ENCODE peak calls at places on chromosomes 11 and 22, in ten cellular contexts. E is A549; V is lung; T is endothelial cell of umbilical vein; K is right cardiac atrium; G is right lobe of liver; M is foreskin keratinocyte; C is small intestine; U is OCI-LY7; I is naive thymus-derived CD4-positive, alpha-beta T cell. W is an unnamed sample.

GRCh38 chr11:1771700-1772099 is 8.0 kb upstream of the CTSD start:
- DNase-seq in V (no peak), M (no peak), I (no peak), U (no peak), E (no peak), G (no peak), K (peak; percentile 35), T (no peak), C (no peak), W (no peak)

GRCh38 chr11:76860539-76861475 is at the start of gene ACER3:
- DNase-seq in K (peak; percentile 93), T (peak; percentile 89), V (peak; percentile 91), E (peak; percentile 88), M (peak; percentile 62), U (peak; percentile 97), G (peak; percentile 95), C (peak; percentile 93), I (peak; percentile 61), W (peak; percentile 67)

GRCh38 chr11:132878111-132878510 is 654.2 kb downstream of the OPCML start:
- DNase-seq in G (no peak), T (no peak), I (no peak), U (no peak), C (no peak), V (no peak), K (no peak), M (no peak), E (no peak), W (no peak)

GRCh38 chr22:38657248-38657909 is 941 bp downstream of the CBY1 start:
- DNase-seq in M (peak; percentile 8), T (no peak), E (peak; percentile 3), V (no peak), U (peak; percentile 20), K (no peak), I (peak; percentile 30), G (no peak), C (peak; percentile 42), W (no peak)

GRCh38 chr11:72494109-72494429 is 59.7 kb upstream of the CLPB start:
- DNase-seq in M (no peak), I (no peak), V (no peak), K (no peak), G (no peak), U (no peak), E (no peak), T (no peak), C (no peak), W (no peak)

GRCh38 chr22:46012182-46012880 is 35.4 kb upstream of the WNT7B start:
- DNase-seq in T (no peak), M (no peak), I (no peak), E (no peak), K (peak; percentile 21), U (no peak), C (no peak), V (no peak), G (no peak), W (no peak)

GRCh38 chr11:65308281-65308891 is 6.3 kb upstream of the CDC42EP2 start:
- DNase-seq in V (peak; percentile 54), E (no peak), I (no peak), C (peak; percentile 57), U (no peak), T (peak; percentile 58), M (no peak), G (no peak), K (peak; percentile 66), W (no peak)

GRCh38 chr11:73201249-73201648 is 16.8 kb upstream of the P2RY2 start:
- DNase-seq in M (no peak), T (no peak), E (no peak), V (peak; percentile 73), I (no peak), U (no peak), G (peak; percentile 44), C (no peak), K (peak; percentile 51), W (no peak)

GRCh38 chr22:49372530-49373288 is 455.0 kb downstream of the BRD1 start:
- DNase-seq in U (no peak), K (no peak), M (no peak), T (no peak), G (no peak), E (peak; percentile 36), V (peak; percentile 21), I (no peak), C (no peak), W (no peak)

GRCh38 chr22:50016988-50017700 is 4.6 kb upstream of the IL17REL start:
- DNase-seq in K (no peak), C (no peak), E (no peak), G (no peak), M (no peak), I (no peak), U (no peak), T (no peak), V (no peak), W (peak; percentile 55)

GRCh38 chr22:22616636-22617035 is 27.8 kb upstream of the GGTLC2 start:
- DNase-seq in V (no peak), E (peak; percentile 7), T (no peak), U (peak; percentile 19), I (no peak), M (peak; percentile 35), C (no peak), G (no peak), K (no peak), W (peak; percentile 7)

GRCh38 chr11:89608234-89608966 is 101.7 kb upstream of the TRIM77 start:
- DNase-seq in E (no peak), I (no peak), G (no peak), C (no peak), M (no peak), K (no peak), T (peak; percentile 49), V (no peak), U (no peak), W (no peak)

DNA sequence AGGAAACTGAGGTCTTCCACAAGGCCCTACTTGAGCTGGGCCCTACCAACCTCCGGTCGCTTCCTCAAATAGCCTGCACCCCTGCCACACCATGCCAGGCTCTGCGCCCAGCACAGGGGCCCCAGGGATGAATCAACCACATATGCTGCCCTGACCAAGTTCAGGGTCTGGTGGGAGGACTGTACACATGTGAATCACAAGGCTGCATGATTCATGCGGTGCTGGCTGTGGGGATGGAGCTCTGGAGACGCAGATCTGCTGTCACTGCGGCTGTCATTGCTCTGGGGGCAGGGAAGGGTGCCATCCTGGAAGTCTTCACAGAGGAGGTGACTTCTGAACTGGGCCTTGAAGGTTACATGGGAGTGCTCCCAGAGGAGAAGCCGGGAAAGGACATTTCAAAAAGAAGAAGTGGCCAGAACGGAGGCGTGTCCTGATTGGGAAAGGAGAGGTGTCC is 21.5 kb downstream of the CYTH4 start:
- DNase-seq in G (no peak), M (peak; percentile 59), K (no peak), C (no peak), I (no peak), T (peak; percentile 78), V (no peak), E (peak; percentile 82), U (no peak), W (no peak)
- H3K4me1 ChIP-seq in G (peaks cover 8% of the 10 kb centered on the region), M (peaks cover 39% of the 10 kb centered on the region), K (peaks cover 7% of the 10 kb centered on the region), C (peaks cover 2% of the 10 kb centered on the region), I (peaks cover 55% of the 10 kb centered on the region), T (peaks cover 48% of the 10 kb centered on the region), V (no peaks in the 10 kb centered on the region), E (peaks cover 56% of the 10 kb centered on the region), U (peaks cover 31% of the 10 kb centered on the region), W (peaks cover 85% of the 10 kb centered on the region)

DNA sequence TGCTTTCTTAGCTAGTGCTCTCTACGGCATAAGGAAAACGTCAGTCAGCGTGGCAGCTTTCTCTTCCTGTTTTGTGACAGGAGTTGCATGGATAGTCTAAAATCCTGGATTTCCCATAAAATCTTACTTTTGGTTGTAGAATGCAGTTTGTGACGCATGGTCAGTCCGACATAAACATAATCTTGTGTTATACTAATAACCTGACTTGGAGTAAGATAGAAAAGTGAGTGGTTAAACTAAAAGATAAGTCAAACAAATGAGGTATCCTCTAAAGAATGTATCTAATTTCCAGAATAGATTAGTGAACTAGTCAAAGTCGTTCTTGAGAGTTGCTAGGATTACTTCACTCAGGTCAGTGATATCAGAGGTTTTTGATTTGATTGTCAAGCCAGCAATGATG is 157.6 kb downstream of the PGR start:
- DNase-seq in M (no peak), E (no peak), I (no peak), V (no peak), G (no peak), C (no peak), T (no peak), U (no peak), K (no peak), W (no peak)
- H3K27ac ChIP-seq in M (no peak overlapping the region), E (no peak overlapping the region), I (no peak overlapping the region), V (no peak overlapping the region), G (no peak overlapping the region), C (no peak overlapping the region), T (no peak overlapping the region), U (no peak overlapping the region), K (no peak overlapping the region), W (no peak overlapping the region)

DNA sequence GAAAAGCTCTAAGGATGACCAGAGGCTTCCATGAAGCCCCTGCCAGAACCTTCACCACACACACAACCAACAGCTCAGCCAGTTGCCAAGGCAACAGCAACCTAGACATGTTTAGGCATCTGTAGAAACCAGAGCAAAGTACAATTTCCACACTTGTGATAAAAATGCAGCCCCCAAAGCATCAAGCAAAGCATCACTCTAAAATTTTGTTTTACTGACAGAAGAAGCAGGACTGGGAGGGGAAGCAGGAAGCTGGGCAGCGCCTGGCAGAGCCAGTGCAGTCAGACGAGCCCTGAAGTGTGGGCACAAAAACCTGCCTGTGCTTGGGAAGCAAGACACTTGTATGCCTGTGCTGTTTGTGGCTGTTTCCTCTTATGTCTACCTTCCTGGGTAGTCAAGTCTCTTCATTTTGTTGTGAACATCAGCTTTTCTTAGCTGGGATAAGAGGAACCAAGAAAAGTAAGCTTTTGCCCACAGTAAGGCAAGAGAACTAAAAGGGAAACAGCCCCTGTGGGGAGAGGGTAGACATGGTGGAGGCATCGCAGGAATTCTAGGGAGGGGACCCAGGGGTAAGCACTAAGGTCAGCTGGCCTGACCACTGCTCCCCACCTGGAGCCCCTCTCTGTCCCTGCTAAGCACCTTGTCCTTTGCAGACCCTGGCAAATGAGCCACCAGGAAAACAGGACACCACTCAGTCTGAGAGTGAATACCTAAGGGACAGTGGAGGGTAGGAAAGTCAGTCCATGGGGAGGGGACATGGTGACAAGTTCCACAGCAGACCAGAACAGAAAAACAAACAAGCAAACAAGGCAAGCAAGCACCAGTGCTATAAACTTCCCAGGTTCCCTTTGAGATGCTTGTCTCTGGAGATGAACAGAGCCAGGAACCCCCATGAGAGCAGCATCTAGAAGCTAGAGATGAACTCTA is 13.4 kb downstream of the PACSIN2 start:
- DNase-seq in E (no peak), M (no peak), T (peak; percentile 29), I (no peak), V (no peak), K (no peak), U (peak; percentile 15), C (no peak), G (no peak), W (no peak)
- H3K4me1 ChIP-seq in E (peaks cover 100% of the 10 kb centered on the region), M (peaks cover 56% of the 10 kb centered on the region), T (peaks cover 59% of the 10 kb centered on the region), I (peaks cover 5% of the 10 kb centered on the region), V (peaks cover 34% of the 10 kb centered on the region), K (peaks cover 26% of the 10 kb centered on the region), U (peaks cover 15% of the 10 kb centered on the region), C (peaks cover 15% of the 10 kb centered on the region), G (peaks cover 54% of the 10 kb centered on the region), W (peaks cover 33% of the 10 kb centered on the region)

DNA sequence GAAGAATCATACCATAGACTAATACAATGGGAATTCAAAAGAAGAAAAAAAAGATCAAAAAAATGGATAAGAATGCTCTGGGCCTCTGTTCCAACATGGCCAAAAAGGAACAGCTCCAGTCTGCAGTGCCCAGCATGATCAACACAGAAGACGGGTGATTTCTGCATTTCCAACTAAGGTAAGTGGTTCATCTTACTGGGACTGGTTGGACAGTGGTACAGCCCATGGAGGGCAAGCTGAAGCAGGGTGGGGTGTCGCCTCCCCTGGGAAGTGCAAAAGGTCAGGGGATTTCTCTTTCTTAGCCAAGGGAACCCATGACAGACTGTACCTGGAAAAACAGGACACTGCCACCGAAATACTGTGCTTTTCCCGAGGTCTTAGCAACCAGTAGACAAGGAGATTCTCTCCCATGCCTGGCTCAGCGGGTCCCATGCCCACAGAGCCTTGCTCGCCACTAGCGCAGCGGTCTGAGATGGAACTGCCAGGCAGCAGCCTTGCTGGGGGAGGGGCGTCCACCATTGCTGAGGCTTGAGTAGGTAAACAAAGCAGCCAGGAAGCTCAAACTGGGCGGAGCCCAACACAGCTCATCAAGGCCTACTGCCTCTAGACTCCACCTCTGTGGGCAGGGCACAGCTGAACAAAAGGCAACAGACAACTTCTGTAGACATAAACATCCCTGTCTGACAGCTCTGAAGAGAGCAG is 428.4 kb downstream of the MN1 start:
- DNase-seq in E (no peak), V (peak; percentile 34), G (no peak), M (no peak), U (peak; percentile 80), C (peak; percentile 63), K (peak; percentile 31), T (peak; percentile 38), I (no peak), W (no peak)
- H3K27ac ChIP-seq in E (no peak overlapping the region), V (no peak overlapping the region), G (no peak overlapping the region), M (no peak overlapping the region), U (peak overlapping the region; percentile 49), C (no peak overlapping the region), K (no peak overlapping the region), T (no peak overlapping the region), I (no peak overlapping the region), W (no peak overlapping the region)